ENCODE peak calls at places on chromosomes 11 and 22, in six cellular contexts. H is nucleus accumbens, J is KG1, P is memory B cell, D is D341Med, Q is AG04449. A is an unnamed sample.
A peak's percentile ranks its signal among the peaks of the same experiment; 100 is the strongest.

GRCh38 chr11:6757373-6757967 is 14.3 kb downstream of the OR2AG2 start:
- DNase-seq in H (peak; percentile 12), D (peak; percentile 59), J (peak; percentile 62), Q (peak; percentile 12), P (peak; percentile 47), A (peak; percentile 36)

GRCh38 chr22:38034278-38034882 is 22.8 kb upstream of the PICK1 start:
- DNase-seq in Q (no peak), P (no peak), J (no peak), D (no peak), H (peak; percentile 83), A (no peak)

GRCh38 chr11:116420770-116421528 is 351.8 kb downstream of the BUD13 start:
- DNase-seq in Q (no peak), J (no peak), P (no peak), H (no peak), D (no peak), A (no peak)

GRCh38 chr11:76623171-76623883 is 47.2 kb downstream of the LRRC32 start:
- DNase-seq in P (no peak), Q (no peak), J (no peak), H (no peak), D (no peak), A (no peak)

GRCh38 chr11:126133902-126134301 is 71.2 kb upstream of the CDON start:
- DNase-seq in Q (no peak), J (no peak), D (no peak), P (no peak), H (no peak), A (no peak)

GRCh38 chr22:49197500-49197899 is 630.2 kb downstream of the BRD1 start:
- DNase-seq in D (no peak), J (no peak), Q (no peak), H (no peak), P (no peak), A (no peak)

GRCh38 chr22:45224988-45225731 is 15.5 kb downstream of the KIAA0930 start:
- DNase-seq in P (no peak), H (peak; percentile 94), Q (no peak), J (no peak), D (no peak), A (no peak)

GRCh38 chr11:90113541-90113940 is 20.9 kb upstream of the NAALAD2 start:
- DNase-seq in Q (no peak), H (no peak), J (peak; percentile 20), D (no peak), P (no peak), A (no peak)

GRCh38 chr22:46007003-46007847 is 30.3 kb upstream of the WNT7B start:
- DNase-seq in D (no peak), J (no peak), H (no peak), Q (no peak), P (no peak), A (no peak)

GRCh38 chr22:43225609-43226008 is 38.7 kb upstream of the TTLL12 start:
- DNase-seq in P (no peak), J (no peak), D (no peak), Q (no peak), H (no peak), A (no peak)

GRCh38 chr11:63670738-63671321 is 346 bp downstream of the ATL3 start:
- DNase-seq in H (peak; percentile 51), D (peak; percentile 69), P (no peak), J (no peak), Q (no peak), A (peak; percentile 22)

GRCh38 chr22:27377901-27378300 is 423.7 kb downstream of the MN1 start:
- DNase-seq in P (no peak), J (no peak), H (no peak), D (no peak), Q (no peak), A (no peak)

GRCh38 chr11:6681949-6682348 is 1.2 kb downstream of the MRPL17 start:
- DNase-seq in Q (no peak), J (no peak), P (no peak), D (peak; percentile 30), H (no peak), A (no peak)